ENCODE peak calls at places on chromosome 17, in six cellular contexts. One of them, this sample, is unnamed.
A peak's percentile ranks its signal among the peaks of the same experiment; 100 is the strongest.

GRCh38 chr17:55458977-55459376 is 37.3 kb upstream of the MMD start:
- DNase-seq in NCI-H1694 treated with DMSO at 0.1 percent for 48 hours: no peak
- DNase-seq in A549: no peak
- DNase-seq in NCI-H187: no peak
- DNase-seq in A172: peak; percentile 42
- DNase-seq in HCEC 1CT: peak; percentile 88
- DNase-seq in this sample: peak; percentile 54

GRCh38 chr17:27343294-27343693 is 49.4 kb downstream of the WSB1 start:
- DNase-seq in NCI-H1694 treated with DMSO at 0.1 percent for 48 hours: no peak
- DNase-seq in NCI-H187: no peak
- DNase-seq in HCEC 1CT: no peak
- DNase-seq in A549: no peak
- DNase-seq in A172: no peak
- DNase-seq in this sample: no peak

GRCh38 chr17:66445229-66445628 is 142.8 kb downstream of the PRKCA start:
- DNase-seq in NCI-H1694 treated with DMSO at 0.1 percent for 48 hours: no peak
- DNase-seq in NCI-H187: peak; percentile 66
- DNase-seq in A549: no peak
- DNase-seq in HCEC 1CT: no peak
- DNase-seq in A172: no peak
- DNase-seq in this sample: peak; percentile 36

GRCh38 chr17:66943484-66943883 is 21.0 kb upstream of the CACNG4 start:
- DNase-seq in NCI-H187: no peak
- DNase-seq in HCEC 1CT: no peak
- DNase-seq in NCI-H1694 treated with DMSO at 0.1 percent for 48 hours: no peak
- DNase-seq in A549: no peak
- DNase-seq in A172: peak; percentile 50
- DNase-seq in this sample: no peak

GRCh38 chr17:78128616-78129384 is at the start of gene TMC6:
- DNase-seq in A549: peak; percentile 74
- DNase-seq in HCEC 1CT: no peak
- DNase-seq in A172: peak; percentile 58
- DNase-seq in NCI-H1694 treated with DMSO at 0.1 percent for 48 hours: peak; percentile 19
- DNase-seq in NCI-H187: peak; percentile 51
- DNase-seq in this sample: no peak

GRCh38 chr17:12683299-12683698 is 17.6 kb downstream of the MYOCD start:
- DNase-seq in NCI-H1694 treated with DMSO at 0.1 percent for 48 hours: no peak
- DNase-seq in A549: no peak
- DNase-seq in A172: no peak
- DNase-seq in HCEC 1CT: no peak
- DNase-seq in NCI-H187: no peak
- DNase-seq in this sample: no peak

GRCh38 chr17:27543464-27543856 is 87.2 kb downstream of the KSR1 start:
- DNase-seq in A172: no peak
- DNase-seq in A549: no peak
- DNase-seq in HCEC 1CT: no peak
- DNase-seq in NCI-H1694 treated with DMSO at 0.1 percent for 48 hours: peak; percentile 67
- DNase-seq in NCI-H187: no peak
- DNase-seq in this sample: no peak

GRCh38 chr17:82103588-82104451 is 5.8 kb upstream of the FASN start:
- DNase-seq in NCI-H187: no peak
- DNase-seq in HCEC 1CT: no peak
- DNase-seq in A549: no peak
- DNase-seq in A172: no peak
- DNase-seq in NCI-H1694 treated with DMSO at 0.1 percent for 48 hours: no peak
- DNase-seq in this sample: no peak

GRCh38 chr17:60416368-60416925 is 5.8 kb upstream of the CHCT1 start:
- DNase-seq in NCI-H187: no peak
- DNase-seq in NCI-H1694 treated with DMSO at 0.1 percent for 48 hours: no peak
- DNase-seq in A172: no peak
- DNase-seq in A549: no peak
- DNase-seq in HCEC 1CT: no peak
- DNase-seq in this sample: peak; percentile 11

GRCh38 chr17:45381001-45381400 is 51.7 kb downstream of the ARHGAP27 start:
- DNase-seq in A172: no peak
- DNase-seq in NCI-H1694 treated with DMSO at 0.1 percent for 48 hours: no peak
- DNase-seq in NCI-H187: no peak
- DNase-seq in HCEC 1CT: no peak
- DNase-seq in A549: no peak
- DNase-seq in this sample: no peak

GRCh38 chr17:50274142-50274944 is at the start of gene TMEM92:
- DNase-seq in NCI-H187: no peak
- DNase-seq in NCI-H1694 treated with DMSO at 0.1 percent for 48 hours: no peak
- DNase-seq in A549: peak; percentile 86
- DNase-seq in A172: peak; percentile 61
- DNase-seq in HCEC 1CT: no peak
- DNase-seq in this sample: no peak

GRCh38 chr17:16917995-16918394 is 53.9 kb downstream of the TNFRSF13B start:
- DNase-seq in HCEC 1CT: no peak
- DNase-seq in A549: no peak
- DNase-seq in NCI-H1694 treated with DMSO at 0.1 percent for 48 hours: no peak
- DNase-seq in A172: no peak
- DNase-seq in NCI-H187: no peak
- DNase-seq in this sample: no peak

GRCh38 chr17:81142301-81143199 is 22.8 kb upstream of the PVALEF start:
- DNase-seq in NCI-H1694 treated with DMSO at 0.1 percent for 48 hours: peak; percentile 52
- DNase-seq in HCEC 1CT: peak; percentile 40
- DNase-seq in A172: peak; percentile 70
- DNase-seq in A549: peak; percentile 90
- DNase-seq in NCI-H187: peak; percentile 58
- DNase-seq in this sample: peak; percentile 83

GRCh38 chr17:74979408-74980146 is 7.0 kb upstream of the HID1 start:
- DNase-seq in HCEC 1CT: no peak
- DNase-seq in A549: no peak
- DNase-seq in NCI-H187: no peak
- DNase-seq in NCI-H1694 treated with DMSO at 0.1 percent for 48 hours: no peak
- DNase-seq in A172: no peak
- DNase-seq in this sample: no peak

GRCh38 chr17:5135726-5136579 is 20.1 kb downstream of the USP6 start:
- DNase-seq in HCEC 1CT: no peak
- DNase-seq in A172: no peak
- DNase-seq in NCI-H1694 treated with DMSO at 0.1 percent for 48 hours: no peak
- DNase-seq in NCI-H187: no peak
- DNase-seq in A549: no peak
- DNase-seq in this sample: no peak

GRCh38 chr17:38982858-38983746 is 15.9 kb upstream of the FBXO47 start:
- DNase-seq in NCI-H187: no peak
- DNase-seq in NCI-H1694 treated with DMSO at 0.1 percent for 48 hours: peak; percentile 87
- DNase-seq in A172: peak; percentile 72
- DNase-seq in A549: peak; percentile 79
- DNase-seq in HCEC 1CT: peak; percentile 53
- DNase-seq in this sample: peak; percentile 68

GRCh38 chr17:5870231-5870953 is 199.8 kb upstream of the WSCD1 start:
- DNase-seq in A172: peak; percentile 33
- DNase-seq in HCEC 1CT: peak; percentile 2
- DNase-seq in NCI-H1694 treated with DMSO at 0.1 percent for 48 hours: no peak
- DNase-seq in NCI-H187: no peak
- DNase-seq in A549: no peak
- DNase-seq in this sample: no peak

GRCh38 chr17:78940708-78941107 is 15.5 kb upstream of the TIMP2 start:
- DNase-seq in A549: no peak
- DNase-seq in NCI-H187: no peak
- DNase-seq in NCI-H1694 treated with DMSO at 0.1 percent for 48 hours: no peak
- DNase-seq in A172: peak; percentile 88
- DNase-seq in HCEC 1CT: no peak
- DNase-seq in this sample: no peak

GRCh38 chr17:56798916-56799315 is 34.8 kb downstream of the C17orf67 start:
- DNase-seq in HCEC 1CT: no peak
- DNase-seq in NCI-H187: peak; percentile 40
- DNase-seq in NCI-H1694 treated with DMSO at 0.1 percent for 48 hours: no peak
- DNase-seq in A549: no peak
- DNase-seq in A172: peak; percentile 30
- DNase-seq in this sample: no peak

GRCh38 chr17:61837175-61838051 is 25.9 kb downstream of the BRIP1 start:
- DNase-seq in NCI-H187: peak; percentile 28
- DNase-seq in NCI-H1694 treated with DMSO at 0.1 percent for 48 hours: peak; percentile 46
- DNase-seq in A172: peak; percentile 62
- DNase-seq in A549: peak; percentile 58
- DNase-seq in HCEC 1CT: peak; percentile 57
- DNase-seq in this sample: peak; percentile 50

GRCh38 chr17:50392621-50393020 is 4.7 kb downstream of the LRRC59 start:
- DNase-seq in HCEC 1CT: no peak
- DNase-seq in A549: no peak
- DNase-seq in NCI-H187: no peak
- DNase-seq in NCI-H1694 treated with DMSO at 0.1 percent for 48 hours: no peak
- DNase-seq in A172: no peak
- DNase-seq in this sample: no peak

GRCh38 chr17:7955414-7956042 is 23.5 kb downstream of the CNTROB start:
- DNase-seq in NCI-H1694 treated with DMSO at 0.1 percent for 48 hours: no peak
- DNase-seq in HCEC 1CT: no peak
- DNase-seq in A172: no peak
- DNase-seq in NCI-H187: no peak
- DNase-seq in A549: no peak
- DNase-seq in this sample: peak; percentile 33

GRCh38 chr17:80938556-80938955 is 53.1 kb upstream of the CHMP6 start:
- DNase-seq in A549: no peak
- DNase-seq in A172: no peak
- DNase-seq in HCEC 1CT: no peak
- DNase-seq in NCI-H1694 treated with DMSO at 0.1 percent for 48 hours: no peak
- DNase-seq in NCI-H187: no peak
- DNase-seq in this sample: no peak

GRCh38 chr17:32529604-32530003 is 42.8 kb downstream of the CDK5R1 start:
- DNase-seq in HCEC 1CT: no peak
- DNase-seq in NCI-H187: peak; percentile 31
- DNase-seq in A549: no peak
- DNase-seq in A172: peak; percentile 23
- DNase-seq in NCI-H1694 treated with DMSO at 0.1 percent for 48 hours: peak; percentile 59
- DNase-seq in this sample: no peak

GRCh38 chr17:692116-692515 is 22.5 kb downstream of the VPS53 start:
- DNase-seq in HCEC 1CT: peak; percentile 81
- DNase-seq in NCI-H187: no peak
- DNase-seq in NCI-H1694 treated with DMSO at 0.1 percent for 48 hours: no peak
- DNase-seq in A549: no peak
- DNase-seq in A172: peak; percentile 97
- DNase-seq in this sample: peak; percentile 54

GRCh38 chr17:9472094-9472493 is 103.5 kb downstream of the STX8 start:
- DNase-seq in NCI-H187: no peak
- DNase-seq in A172: no peak
- DNase-seq in A549: no peak
- DNase-seq in NCI-H1694 treated with DMSO at 0.1 percent for 48 hours: no peak
- DNase-seq in HCEC 1CT: peak; percentile 54
- DNase-seq in this sample: no peak

GRCh38 chr17:49861150-49861884 is 13.4 kb upstream of the TAC4 start:
- DNase-seq in NCI-H187: peak; percentile 13
- DNase-seq in HCEC 1CT: peak; percentile 27
- DNase-seq in A549: peak; percentile 82
- DNase-seq in NCI-H1694 treated with DMSO at 0.1 percent for 48 hours: peak; percentile 33
- DNase-seq in A172: peak; percentile 64
- DNase-seq in this sample: peak; percentile 78

This sample was measured in AG08395.